ENCODE peak calls at places on chromosome 5, in nine cellular contexts. S is psoas muscle, D is H9, Y is lower leg skin, I is cardiac fibroblast, T is lung, G is gastrocnemius medialis, M is heart right ventricle, H is A673. J is an unnamed sample.

GRCh38 chr5:156121234-156121633 is 205.7 kb upstream of the SGCD start:
- DNase-seq in H (no peak), I (no peak), S (no peak), Y (no peak), M (no peak), T (no peak), G (no peak), D (no peak), J (no peak)

GRCh38 chr5:14160116-14160515 is 17.0 kb downstream of the TRIO start:
- DNase-seq in M (no peak), T (no peak), H (no peak), I (no peak), S (no peak), G (no peak), D (no peak), Y (no peak), J (no peak)

GRCh38 chr5:118247468-118247867 is 740.9 kb downstream of the DTWD2 start:
- DNase-seq in M (no peak), I (no peak), D (peak), S (no peak), Y (no peak), T (no peak), G (no peak), H (no peak), J (no peak)

GRCh38 chr5:124996764-124997077 is 250.3 kb upstream of the ZNF608 start:
- DNase-seq in I (peak), H (peak), S (no peak), T (no peak), Y (no peak), D (no peak), G (no peak), M (no peak), J (no peak)

GRCh38 chr5:172766287-172767104 is 4.5 kb downstream of the DUSP1 start:
- DNase-seq in D (no peak), Y (peak), H (peak), T (peak), I (peak), M (peak), G (peak), S (peak), J (peak)

GRCh38 chr5:173753307-173754168 is 134.6 kb upstream of the CPEB4 start:
- DNase-seq in Y (no peak), S (peak), M (peak), I (no peak), D (peak), T (no peak), H (no peak), G (peak), J (no peak)

GRCh38 chr5:41392016-41392415 is 118.4 kb downstream of the PLCXD3 start:
- DNase-seq in Y (no peak), H (no peak), D (no peak), S (no peak), G (no peak), T (no peak), M (no peak), I (no peak), J (no peak)

GRCh38 chr5:14212838-14213237 is 69.7 kb downstream of the TRIO start:
- DNase-seq in D (no peak), I (no peak), M (no peak), H (no peak), G (no peak), S (no peak), T (no peak), Y (no peak), J (no peak)

GRCh38 chr5:148909766-148910165 is 83.4 kb downstream of the ADRB2 start:
- DNase-seq in M (no peak), D (no peak), I (no peak), Y (no peak), H (no peak), S (no peak), G (no peak), T (no peak), J (no peak)

GRCh38 chr5:87829214-87829551 is 416.5 kb upstream of the CCNH start:
- DNase-seq in D (no peak), G (peak), T (peak), Y (peak), H (no peak), I (peak), M (peak), S (peak), J (peak)

GRCh38 chr5:132747693-132748440 is 641 bp downstream of the CCNI2 start:
- DNase-seq in I (no peak), T (no peak), G (no peak), M (no peak), Y (no peak), S (no peak), D (peak), H (no peak), J (no peak)

GRCh38 chr5:134227259-134227658 is 1.4 kb upstream of the PPP2CA start:
- DNase-seq in I (no peak), H (peak), T (no peak), S (no peak), Y (peak), D (peak), M (no peak), G (peak), J (no peak)

GRCh38 chr5:76402880-76403712 is at the start of gene IQGAP2:
- DNase-seq in H (peak), M (peak), G (peak), I (peak), T (peak), D (peak), S (peak), Y (peak), J (no peak)

GRCh38 chr5:76402251-76402879 is 720 bp upstream of the IQGAP2 start:
- DNase-seq in T (peak), M (peak), D (peak), H (peak), S (peak), I (no peak), Y (peak), G (peak), J (no peak)

GRCh38 chr5:76403963-76404693 is 1.0 kb downstream of the IQGAP2 start:
- DNase-seq in H (peak), I (peak), D (peak), S (peak), Y (peak), T (peak), M (peak), G (no peak), J (no peak)

GRCh38 chr5:76404694-76405306 is 1.7 kb downstream of the IQGAP2 start:
- DNase-seq in S (no peak), H (no peak), G (no peak), D (no peak), T (no peak), Y (no peak), M (no peak), I (no peak), J (no peak)

GRCh38 chr5:76403713-76403962 is 553 bp downstream of the IQGAP2 start:
- DNase-seq in G (no peak), S (no peak), H (no peak), I (no peak), D (no peak), T (no peak), M (peak), Y (no peak), J (no peak)
- TF ChIP-seq CTCF in G (no peak), S (no peak), H (peak), I (no peak), D (no peak), T (no peak), M (no peak), Y (no peak), J (no peak)

DNA sequence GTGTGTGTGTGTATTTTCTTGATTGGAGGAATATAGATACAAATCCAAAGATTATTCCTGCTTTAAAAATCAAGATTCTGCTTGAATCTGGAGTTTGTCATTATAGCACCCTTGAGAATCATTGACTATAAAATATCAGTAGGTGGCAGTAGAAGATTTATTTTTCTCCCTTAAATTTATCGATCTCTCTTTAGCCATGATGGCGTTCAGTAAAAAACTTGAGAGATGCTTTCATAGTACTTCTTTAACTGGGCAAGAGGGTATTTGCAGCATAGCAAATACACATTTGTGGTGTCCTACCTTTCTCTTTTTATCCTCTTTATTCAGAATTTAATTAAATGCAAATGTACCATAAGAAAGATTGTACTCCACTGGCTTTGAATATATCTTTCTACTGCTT is 307.7 kb downstream of the ADGRV1 start:
- DNase-seq in I (peak), T (no peak), G (no peak), M (no peak), S (no peak), Y (no peak), D (no peak), H (peak), J (no peak)
- TF ChIP-seq CTCF in I (peak), T (peak), G (peak), M (peak), S (peak), Y (no peak), D (peak), H (peak), J (no peak)

GRCh38 chr5:137631453-137631852 is 104.4 kb downstream of the KLHL3 start:
- DNase-seq in M (no peak), Y (no peak), H (no peak), I (no peak), S (no peak), G (no peak), T (no peak), D (no peak), J (no peak)

GRCh38 chr5:137627730-137628129 is 108.2 kb downstream of the KLHL3 start:
- DNase-seq in S (no peak), T (no peak), M (no peak), I (no peak), H (no peak), D (no peak), Y (no peak), G (no peak), J (no peak)

GRCh38 chr5:137630216-137630971 is 105.5 kb downstream of the KLHL3 start:
- DNase-seq in G (no peak), Y (no peak), T (peak), H (no peak), D (no peak), M (no peak), I (no peak), S (no peak), J (no peak)

GRCh38 chr5:137630972-137631370 is 104.9 kb downstream of the KLHL3 start:
- DNase-seq in G (no peak), T (peak), Y (no peak), S (no peak), M (no peak), H (no peak), I (no peak), D (no peak), J (no peak)

GRCh38 chr5:137629646-137630045 is 106.2 kb downstream of the KLHL3 start:
- DNase-seq in D (peak), M (no peak), G (no peak), Y (no peak), T (peak), H (peak), S (no peak), I (peak), J (no peak)
- TF ChIP-seq CTCF in D (peak), M (peak), G (peak), Y (no peak), T (peak), H (peak), S (peak), I (peak), J (no peak)

GRCh38 chr5:7850533-7851239 is at the start of gene CFAP90:
- DNase-seq in M (peak), S (peak), Y (no peak), D (peak), I (peak), T (no peak), G (no peak), H (peak), J (no peak)
- TF ChIP-seq CTCF in M (peak), S (peak), Y (no peak), D (peak), I (peak), T (no peak), G (peak), H (no peak), J (no peak)